ENCODE peak calls at places on chromosomes 13 and 19, in six cellular contexts. O is AML-193, U is fibroblast of mammary gland, X is NCI-H2029, E is astrocyte of the cerebellum, B is PC-3. V is an unnamed sample.

GRCh38 chr13:93233997-93234416 is 7.4 kb downstream of the GPC6 start:
- DNase-seq in O (no peak), U (no peak), X (no peak), E (no peak), B (no peak), V (no peak)

GRCh38 chr19:17677002-17677401 is 11.2 kb downstream of the UNC13A start:
- DNase-seq in O (no peak), U (no peak), X (no peak), E (no peak), B (peak), V (peak)

GRCh38 chr13:110065780-110066179 is 241.2 kb downstream of the COL4A1 start:
- DNase-seq in O (no peak), U (no peak), X (no peak), E (no peak), B (no peak), V (no peak)

GRCh38 chr13:36323408-36323807 is 22.8 kb downstream of the SPART start:
- DNase-seq in O (no peak), U (no peak), X (no peak), E (no peak), B (peak), V (no peak)

GRCh38 chr19:474126-475078 is 13.6 kb upstream of the SHC2 start:
- DNase-seq in O (no peak), U (no peak), X (no peak), E (no peak), B (no peak), V (no peak)

GRCh38 chr13:41802033-41802683 is 158.8 kb downstream of the VWA8 start:
- DNase-seq in O (no peak), U (no peak), X (no peak), E (no peak), B (no peak), V (no peak)

GRCh38 chr13:33696530-33696929 is 121.4 kb upstream of the RFC3 start:
- DNase-seq in O (no peak), U (no peak), X (no peak), E (no peak), B (peak), V (peak)

GRCh38 chr13:53408847-53409568 is 380.4 kb downstream of the OLFM4 start:
- DNase-seq in O (no peak), U (no peak), X (no peak), E (no peak), B (no peak), V (no peak)

GRCh38 chr13:67123165-67123564 is 107.0 kb downstream of the PCDH9 start:
- DNase-seq in O (no peak), U (no peak), X (no peak), E (no peak), B (peak), V (no peak)

GRCh38 chr19:35742121-35742724 is at the start of gene IGFLR1:
- DNase-seq in O (peak), U (no peak), X (no peak), E (no peak), B (no peak), V (no peak)

GRCh38 chr19:37654118-37654517 is 1.1 kb downstream of the ZFP30 start:
- DNase-seq in O (no peak), U (peak), X (no peak), E (no peak), B (no peak), V (no peak)

GRCh38 chr19:35512831-35513230 is 618 bp downstream of the DMKN start:
- DNase-seq in O (no peak), U (no peak), X (no peak), E (no peak), B (no peak), V (no peak)

GRCh38 chr19:10748924-10749434 is 31.1 kb downstream of the DNM2 start:
- DNase-seq in O (no peak), U (peak), X (peak), E (no peak), B (peak), V (peak)

GRCh38 chr13:100715604-100716003 is 41.0 kb upstream of the TMTC4 start:
- DNase-seq in O (no peak), U (no peak), X (no peak), E (no peak), B (no peak), V (no peak)

V was measured in DMS53.